ENCODE peak calls at places on chromosomes 3 and 15, in ten cellular contexts. O is esophagus muscularis mucosa, M is transverse colon, N is stomach, R is spleen, A is GM12878, I is HL-60, S is GM23338, E is suprapubic skin, C is GM12891. K is an unnamed sample.

GRCh38 chr15:60865507-60865906 is 363.6 kb downstream of the RORA start:
- DNase-seq in O (no peak), M (no peak), N (no peak), R (no peak), A (no peak), I (no peak), S (no peak), E (no peak), C (no peak), K (no peak)

GRCh38 chr3:97817965-97818364 is 3.8 kb upstream of the CRYBG3 start:
- DNase-seq in O (no peak), M (no peak), N (no peak), R (no peak), A (no peak), I (no peak), S (no peak), E (no peak), C (no peak), K (no peak)

GRCh38 chr3:106004137-106004600 is 135.4 kb upstream of the CBLB start:
- DNase-seq in O (no peak), M (no peak), N (no peak), R (no peak), A (no peak), I (no peak), S (no peak), E (no peak), C (no peak), K (no peak)

GRCh38 chr15:85380860-85381535 is 595 bp downstream of the AKAP13 start:
- DNase-seq in O (peak; percentile 79), M (peak; percentile 66), N (peak; percentile 50), R (peak; percentile 91), A (no peak), I (no peak), S (peak; percentile 73), E (peak; percentile 75), C (peak; percentile 30), K (peak; percentile 41)

GRCh38 chr3:188581791-188582190 is 427.8 kb downstream of the LPP start:
- DNase-seq in O (no peak), M (no peak), N (no peak), R (no peak), A (no peak), I (no peak), S (no peak), E (no peak), C (no peak), K (no peak)

GRCh38 chr3:9396301-9396631 is 1.1 kb upstream of the SETD5 start:
- DNase-seq in O (peak; percentile 97), M (peak; percentile 94), N (peak; percentile 84), R (no peak), A (peak; percentile 72), I (peak; percentile 92), S (peak; percentile 96), E (peak; percentile 95), C (peak; percentile 24), K (no peak)

GRCh38 chr15:57340673-57341259 is 35.5 kb upstream of the CGNL1 start:
- DNase-seq in O (no peak), M (peak; percentile 51), N (peak; percentile 58), R (no peak), A (peak; percentile 15), I (no peak), S (peak; percentile 80), E (no peak), C (peak; percentile 43), K (no peak)

GRCh38 chr3:151075869-151076573 is 9.4 kb upstream of the MED12L start:
- DNase-seq in O (peak; percentile 75), M (no peak), N (no peak), R (no peak), A (no peak), I (no peak), S (no peak), E (no peak), C (no peak), K (no peak)

GRCh38 chr3:49878686-49879085 is 9.0 kb upstream of the CAMKV start:
- DNase-seq in O (no peak), M (no peak), N (no peak), R (no peak), A (no peak), I (no peak), S (no peak), E (no peak), C (no peak), K (no peak)

GRCh38 chr3:49882182-49882581 is 12.5 kb upstream of the CAMKV start:
- DNase-seq in O (no peak), M (no peak), N (no peak), R (no peak), A (no peak), I (no peak), S (no peak), E (no peak), C (no peak), K (no peak)

GRCh38 chr3:49879721-49880120 is 10.0 kb upstream of the CAMKV start:
- DNase-seq in O (no peak), M (no peak), N (no peak), R (no peak), A (no peak), I (no peak), S (no peak), E (no peak), C (no peak), K (no peak)

GRCh38 chr3:49883992-49884391 is 14.3 kb upstream of the CAMKV start:
- DNase-seq in O (no peak), M (no peak), N (no peak), R (no peak), A (no peak), I (no peak), S (no peak), E (no peak), C (no peak), K (no peak)

DNA sequence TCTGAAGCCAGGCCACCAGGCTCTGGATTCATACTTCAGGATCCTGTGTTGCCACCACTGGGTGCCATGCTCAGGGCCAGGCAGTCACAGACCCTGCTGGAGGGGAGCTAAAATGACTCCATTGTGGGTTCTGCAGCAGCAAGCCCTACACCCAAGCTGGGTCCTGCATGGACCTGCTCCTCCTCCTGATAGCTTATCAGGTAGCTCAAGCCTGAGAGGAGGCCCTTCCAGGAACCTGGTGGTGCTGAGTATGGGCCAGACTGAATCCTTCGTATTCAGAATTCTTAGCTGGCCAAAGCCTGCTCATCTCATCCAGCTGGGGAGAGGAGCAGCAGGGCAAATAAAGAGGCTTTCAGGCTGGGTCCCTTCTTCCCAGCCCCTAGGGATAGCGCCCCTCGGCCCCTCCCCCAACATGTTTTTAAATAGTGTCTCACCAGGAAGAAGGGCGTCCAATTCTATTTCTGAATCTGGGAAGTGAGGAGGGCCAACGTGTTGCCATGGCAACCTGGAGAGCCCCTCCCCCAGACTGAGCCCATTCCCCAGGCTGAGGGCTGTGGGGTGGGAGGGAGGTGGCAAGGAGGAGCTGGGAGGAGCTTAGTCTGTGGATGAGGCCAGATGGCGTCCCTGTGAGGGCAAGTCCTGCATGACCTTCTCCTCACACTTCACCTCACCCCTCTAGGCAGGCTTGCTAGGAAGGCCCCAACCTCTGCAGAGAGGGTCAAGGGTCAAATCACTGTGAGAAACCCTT is 11.0 kb upstream of the CAMKV start:
- DNase-seq in O (no peak), M (no peak), N (no peak), R (no peak), A (no peak), I (no peak), S (peak; percentile 73), E (no peak), C (no peak), K (no peak)
- TF ChIP-seq POLR2AphosphoS5 in O (no peak), M (no peak), N (no peak), R (no peak), A (no peak), I (no peak), S (no peak), E (no peak), C (no peak), K (no peak)

GRCh38 chr3:114376516-114376915 is 82.7 kb downstream of the TIGIT start:
- DNase-seq in O (no peak), M (no peak), N (no peak), R (no peak), A (no peak), I (no peak), S (no peak), E (no peak), C (no peak), K (no peak)

GRCh38 chr3:114377426-114377825 is 83.6 kb downstream of the TIGIT start:
- DNase-seq in O (no peak), M (no peak), N (no peak), R (no peak), A (no peak), I (no peak), S (no peak), E (no peak), C (no peak), K (no peak)

GRCh38 chr3:114378760-114379159 is 84.9 kb downstream of the TIGIT start:
- DNase-seq in O (no peak), M (no peak), N (no peak), R (no peak), A (no peak), I (no peak), S (no peak), E (no peak), C (no peak), K (no peak)

GRCh38 chr3:114379266-114379665 is 85.4 kb downstream of the TIGIT start:
- DNase-seq in O (no peak), M (no peak), N (no peak), R (no peak), A (no peak), I (no peak), S (no peak), E (no peak), C (no peak), K (no peak)

GRCh38 chr3:114380233-114380645 is 86.4 kb downstream of the TIGIT start:
- DNase-seq in O (no peak), M (peak; percentile 29), N (peak; percentile 29), R (no peak), A (no peak), I (no peak), S (no peak), E (peak; percentile 71), C (no peak), K (no peak)
- TF ChIP-seq POLR2AphosphoS5 in O (peak; percentile 50), M (peak; percentile 23), N (no peak), R (no peak), A (no peak), I (no peak), S (no peak), E (no peak), C (no peak), K (no peak)

DNA sequence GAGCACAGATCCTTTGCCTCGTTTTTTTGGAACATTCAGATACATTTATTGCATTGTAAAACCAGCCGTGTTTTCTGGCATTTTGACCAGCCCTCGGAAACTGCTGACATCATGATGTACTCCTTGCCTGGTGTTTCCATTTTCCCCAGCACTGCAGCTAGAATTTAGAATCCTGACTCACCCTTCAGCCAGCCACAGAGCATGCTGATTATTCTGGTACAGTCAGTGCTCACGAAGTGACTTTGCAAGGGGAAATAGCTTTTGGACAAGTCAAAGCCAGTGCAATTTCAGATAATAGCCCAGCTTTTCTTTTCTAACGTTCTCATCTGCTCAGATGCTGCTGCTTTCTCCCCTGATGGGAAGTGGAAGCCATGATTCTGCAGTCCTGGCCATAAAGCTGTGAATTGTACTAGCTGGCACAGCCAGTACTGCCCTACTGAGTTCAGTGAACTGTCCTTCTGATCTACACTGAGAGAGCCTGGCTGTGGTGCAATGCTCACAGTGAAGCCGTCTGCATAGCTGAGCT is 12.1 kb upstream of the CNBP start:
- DNase-seq in O (no peak), M (peak; percentile 35), N (no peak), R (no peak), A (no peak), I (no peak), S (no peak), E (no peak), C (no peak), K (no peak)
- TF ChIP-seq POLR2AphosphoS5 in O (peak; percentile 76), M (peak; percentile 56), N (no peak), R (no peak), A (no peak), I (no peak), S (no peak), E (no peak), C (no peak), K (no peak)

DNA sequence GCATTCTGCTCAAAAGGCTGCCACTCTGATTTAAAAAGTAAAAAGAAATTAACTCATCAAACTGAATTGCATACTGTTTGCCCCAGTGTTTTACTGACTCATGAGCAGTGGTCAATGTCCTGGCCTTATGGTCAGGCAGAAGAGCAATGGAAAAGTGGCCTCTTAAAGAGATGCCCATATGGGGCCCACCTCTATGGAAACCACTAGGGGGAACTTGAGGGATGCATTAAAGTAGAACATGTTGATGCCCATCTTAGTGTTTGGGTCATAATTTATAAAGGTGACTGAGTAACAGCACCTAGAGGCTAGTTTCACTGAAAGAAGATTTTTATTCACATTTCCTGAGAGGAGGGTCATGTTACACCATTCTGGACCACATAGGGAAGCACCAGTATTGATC is 66.5 kb upstream of the RNU6-1 start:
- DNase-seq in O (no peak), M (no peak), N (no peak), R (no peak), A (no peak), I (no peak), S (peak; percentile 47), E (no peak), C (no peak), K (no peak)
- TF ChIP-seq POLR2AphosphoS5 in O (no peak), M (no peak), N (no peak), R (no peak), A (no peak), I (no peak), S (no peak), E (no peak), C (no peak), K (no peak)

K was measured in GM12892.